ENCODE peak calls at places on chromosomes 6 and 20, in eight cellular contexts. One of them, this sample, is unnamed.

GRCh38 chr20:31842471-31843157 is 2.8 kb downstream of the FOXS1 start:
- DNase-seq in stomach: no peak
- DNase-seq in H1: no peak
- DNase-seq in sigmoid colon: peak
- DNase-seq in HepG2: no peak
- DNase-seq in spleen: no peak
- DNase-seq in GM12891: no peak
- DNase-seq in endothelial cell of umbilical vein: peak
- DNase-seq in this sample: no peak

GRCh38 chr20:19620471-19620870 is 137.6 kb upstream of the RIN2 start:
- DNase-seq in stomach: no peak
- DNase-seq in H1: no peak
- DNase-seq in sigmoid colon: no peak
- DNase-seq in HepG2: peak
- DNase-seq in spleen: no peak
- DNase-seq in GM12891: no peak
- DNase-seq in endothelial cell of umbilical vein: no peak
- DNase-seq in this sample: no peak

GRCh38 chr6:139768196-139768595 is 393.7 kb upstream of the CITED2 start:
- DNase-seq in stomach: no peak
- DNase-seq in H1: no peak
- DNase-seq in sigmoid colon: no peak
- DNase-seq in HepG2: no peak
- DNase-seq in spleen: no peak
- DNase-seq in GM12891: no peak
- DNase-seq in endothelial cell of umbilical vein: no peak
- DNase-seq in this sample: no peak

GRCh38 chr20:50540620-50541605 is 30.7 kb downstream of the PTPN1 start:
- DNase-seq in stomach: no peak
- DNase-seq in H1: no peak
- DNase-seq in sigmoid colon: no peak
- DNase-seq in HepG2: peak
- DNase-seq in spleen: no peak
- DNase-seq in GM12891: no peak
- DNase-seq in endothelial cell of umbilical vein: peak
- DNase-seq in this sample: no peak

GRCh38 chr20:48606841-48607543 is 220.8 kb downstream of the PREX1 start:
- DNase-seq in stomach: no peak
- DNase-seq in H1: no peak
- DNase-seq in sigmoid colon: peak
- DNase-seq in HepG2: no peak
- DNase-seq in spleen: no peak
- DNase-seq in GM12891: no peak
- DNase-seq in endothelial cell of umbilical vein: no peak
- DNase-seq in this sample: no peak

GRCh38 chr20:34083137-34083536 is 28.9 kb downstream of the EIF2S2 start:
- DNase-seq in stomach: peak
- DNase-seq in H1: no peak
- DNase-seq in sigmoid colon: peak
- DNase-seq in HepG2: no peak
- DNase-seq in spleen: no peak
- DNase-seq in GM12891: no peak
- DNase-seq in endothelial cell of umbilical vein: peak
- DNase-seq in this sample: no peak

GRCh38 chr6:137213813-137214212 is 5.4 kb downstream of the IFNGR1 start:
- DNase-seq in stomach: no peak
- DNase-seq in H1: no peak
- DNase-seq in sigmoid colon: no peak
- DNase-seq in HepG2: no peak
- DNase-seq in spleen: no peak
- DNase-seq in GM12891: no peak
- DNase-seq in endothelial cell of umbilical vein: peak
- DNase-seq in this sample: no peak

GRCh38 chr20:50230184-50230583 is 39.6 kb downstream of the CEBPB start:
- DNase-seq in stomach: no peak
- DNase-seq in H1: no peak
- DNase-seq in sigmoid colon: no peak
- DNase-seq in HepG2: no peak
- DNase-seq in spleen: no peak
- DNase-seq in GM12891: no peak
- DNase-seq in endothelial cell of umbilical vein: no peak
- DNase-seq in this sample: no peak

GRCh38 chr6:41426438-41426851 is 91.0 kb downstream of the NCR2 start:
- DNase-seq in stomach: peak
- DNase-seq in H1: peak
- DNase-seq in sigmoid colon: no peak
- DNase-seq in HepG2: no peak
- DNase-seq in spleen: no peak
- DNase-seq in GM12891: no peak
- DNase-seq in endothelial cell of umbilical vein: no peak
- DNase-seq in this sample: no peak

GRCh38 chr20:46987001-46987400 is 92.4 kb downstream of the EYA2 start:
- DNase-seq in stomach: no peak
- DNase-seq in H1: no peak
- DNase-seq in sigmoid colon: no peak
- DNase-seq in HepG2: no peak
- DNase-seq in spleen: peak
- DNase-seq in GM12891: no peak
- DNase-seq in endothelial cell of umbilical vein: no peak
- DNase-seq in this sample: no peak

GRCh38 chr20:16273812-16274560 is 299.3 kb downstream of the KIF16B start:
- DNase-seq in stomach: no peak
- DNase-seq in H1: no peak
- DNase-seq in sigmoid colon: no peak
- DNase-seq in HepG2: no peak
- DNase-seq in spleen: no peak
- DNase-seq in GM12891: no peak
- DNase-seq in endothelial cell of umbilical vein: no peak
- DNase-seq in this sample: no peak

GRCh38 chr6:53178837-53179432 is 30.3 kb upstream of the GCM1 start:
- DNase-seq in stomach: no peak
- DNase-seq in H1: no peak
- DNase-seq in sigmoid colon: no peak
- DNase-seq in HepG2: no peak
- DNase-seq in spleen: no peak
- DNase-seq in GM12891: no peak
- DNase-seq in endothelial cell of umbilical vein: no peak
- DNase-seq in this sample: no peak

GRCh38 chr6:53180678-53181077 is 32.0 kb upstream of the GCM1 start:
- DNase-seq in stomach: no peak
- DNase-seq in H1: no peak
- DNase-seq in sigmoid colon: no peak
- DNase-seq in HepG2: no peak
- DNase-seq in spleen: no peak
- DNase-seq in GM12891: no peak
- DNase-seq in endothelial cell of umbilical vein: no peak
- DNase-seq in this sample: no peak

GRCh38 chr6:53174996-53175395 is 26.4 kb upstream of the GCM1 start:
- DNase-seq in stomach: no peak
- DNase-seq in H1: no peak
- DNase-seq in sigmoid colon: no peak
- DNase-seq in HepG2: no peak
- DNase-seq in spleen: no peak
- DNase-seq in GM12891: no peak
- DNase-seq in endothelial cell of umbilical vein: no peak
- DNase-seq in this sample: no peak

GRCh38 chr6:53179961-53180651 is 31.5 kb upstream of the GCM1 start:
- DNase-seq in stomach: peak
- DNase-seq in H1: no peak
- DNase-seq in sigmoid colon: no peak
- DNase-seq in HepG2: no peak
- DNase-seq in spleen: peak
- DNase-seq in GM12891: no peak
- DNase-seq in endothelial cell of umbilical vein: peak
- DNase-seq in this sample: no peak
- TF ChIP-seq POLR2AphosphoS5 in stomach: no peak
- TF ChIP-seq POLR2AphosphoS5 in H1: no peak
- TF ChIP-seq POLR2AphosphoS5 in sigmoid colon: no peak
- TF ChIP-seq POLR2AphosphoS5 in HepG2: no peak
- TF ChIP-seq POLR2AphosphoS5 in spleen: peak
- TF ChIP-seq POLR2AphosphoS5 in GM12891: no peak
- TF ChIP-seq POLR2AphosphoS5 in endothelial cell of umbilical vein: no peak
- TF ChIP-seq POLR2AphosphoS5 in this sample: no peak

GRCh38 chr20:59908855-59909254 is 24.6 kb downstream of the SYCP2 start:
- DNase-seq in stomach: no peak
- DNase-seq in H1: no peak
- DNase-seq in sigmoid colon: no peak
- DNase-seq in HepG2: no peak
- DNase-seq in spleen: no peak
- DNase-seq in GM12891: no peak
- DNase-seq in endothelial cell of umbilical vein: no peak
- DNase-seq in this sample: no peak
- TF ChIP-seq POLR2AphosphoS5 in stomach: no peak
- TF ChIP-seq POLR2AphosphoS5 in H1: no peak
- TF ChIP-seq POLR2AphosphoS5 in sigmoid colon: no peak
- TF ChIP-seq POLR2AphosphoS5 in HepG2: no peak
- TF ChIP-seq POLR2AphosphoS5 in spleen: no peak
- TF ChIP-seq POLR2AphosphoS5 in GM12891: no peak
- TF ChIP-seq POLR2AphosphoS5 in endothelial cell of umbilical vein: no peak
- TF ChIP-seq POLR2AphosphoS5 in this sample: no peak

GRCh38 chr6:133160531-133160930 is 80.6 kb upstream of the EYA4 start:
- DNase-seq in stomach: no peak
- DNase-seq in H1: no peak
- DNase-seq in sigmoid colon: no peak
- DNase-seq in HepG2: no peak
- DNase-seq in spleen: no peak
- DNase-seq in GM12891: no peak
- DNase-seq in endothelial cell of umbilical vein: no peak
- DNase-seq in this sample: no peak

GRCh38 chr6:133156689-133157088 is 84.5 kb upstream of the EYA4 start:
- DNase-seq in stomach: no peak
- DNase-seq in H1: no peak
- DNase-seq in sigmoid colon: no peak
- DNase-seq in HepG2: no peak
- DNase-seq in spleen: no peak
- DNase-seq in GM12891: no peak
- DNase-seq in endothelial cell of umbilical vein: no peak
- DNase-seq in this sample: no peak

GRCh38 chr6:133165235-133165634 is 75.9 kb upstream of the EYA4 start:
- DNase-seq in stomach: no peak
- DNase-seq in H1: no peak
- DNase-seq in sigmoid colon: no peak
- DNase-seq in HepG2: no peak
- DNase-seq in spleen: no peak
- DNase-seq in GM12891: no peak
- DNase-seq in endothelial cell of umbilical vein: no peak
- DNase-seq in this sample: no peak

DNA sequence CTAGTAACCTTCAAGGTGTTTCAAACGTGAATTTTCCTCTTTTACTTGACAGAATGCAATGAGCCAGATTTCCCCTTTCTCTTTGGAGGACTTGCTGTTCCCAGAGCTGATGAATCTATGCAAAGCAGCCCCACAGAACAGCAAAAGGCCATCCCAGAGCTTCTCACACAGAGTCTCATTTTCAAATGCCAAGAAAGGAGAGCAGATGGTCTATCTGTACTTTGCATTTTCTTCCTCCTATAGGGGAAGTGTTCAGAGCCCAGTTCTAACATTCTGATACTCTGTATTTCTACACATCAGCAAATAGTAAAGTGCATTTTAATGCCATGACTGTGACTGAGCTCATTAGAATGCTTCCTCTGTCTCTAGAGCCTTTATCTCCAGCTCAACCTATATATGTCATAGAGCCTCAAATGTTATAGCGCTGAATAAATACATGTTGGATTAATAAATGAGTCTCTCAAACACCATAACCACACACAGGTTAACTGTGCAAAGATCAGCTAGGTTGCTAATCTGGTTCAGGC is 81.8 kb upstream of the EYA4 start:
- DNase-seq in stomach: no peak
- DNase-seq in H1: no peak
- DNase-seq in sigmoid colon: no peak
- DNase-seq in HepG2: no peak
- DNase-seq in spleen: no peak
- DNase-seq in GM12891: no peak
- DNase-seq in endothelial cell of umbilical vein: no peak
- DNase-seq in this sample: no peak
- TF ChIP-seq POLR2AphosphoS5 in stomach: no peak
- TF ChIP-seq POLR2AphosphoS5 in H1: no peak
- TF ChIP-seq POLR2AphosphoS5 in sigmoid colon: no peak
- TF ChIP-seq POLR2AphosphoS5 in HepG2: no peak
- TF ChIP-seq POLR2AphosphoS5 in spleen: no peak
- TF ChIP-seq POLR2AphosphoS5 in GM12891: no peak
- TF ChIP-seq POLR2AphosphoS5 in endothelial cell of umbilical vein: no peak
- TF ChIP-seq POLR2AphosphoS5 in this sample: no peak

GRCh38 chr6:168496932-168497331 is 55.9 kb downstream of the SMOC2 start:
- DNase-seq in stomach: no peak
- DNase-seq in H1: no peak
- DNase-seq in sigmoid colon: no peak
- DNase-seq in HepG2: no peak
- DNase-seq in spleen: no peak
- DNase-seq in GM12891: no peak
- DNase-seq in endothelial cell of umbilical vein: no peak
- DNase-seq in this sample: no peak

GRCh38 chr6:168497381-168497780 is 56.4 kb downstream of the SMOC2 start:
- DNase-seq in stomach: no peak
- DNase-seq in H1: no peak
- DNase-seq in sigmoid colon: no peak
- DNase-seq in HepG2: no peak
- DNase-seq in spleen: no peak
- DNase-seq in GM12891: no peak
- DNase-seq in endothelial cell of umbilical vein: no peak
- DNase-seq in this sample: no peak

GRCh38 chr6:168495133-168495532 is 54.1 kb downstream of the SMOC2 start:
- DNase-seq in stomach: no peak
- DNase-seq in H1: no peak
- DNase-seq in sigmoid colon: no peak
- DNase-seq in HepG2: no peak
- DNase-seq in spleen: no peak
- DNase-seq in GM12891: no peak
- DNase-seq in endothelial cell of umbilical vein: no peak
- DNase-seq in this sample: no peak

GRCh38 chr6:168495636-168496035 is 54.7 kb downstream of the SMOC2 start:
- DNase-seq in stomach: no peak
- DNase-seq in H1: no peak
- DNase-seq in sigmoid colon: no peak
- DNase-seq in HepG2: no peak
- DNase-seq in spleen: no peak
- DNase-seq in GM12891: no peak
- DNase-seq in endothelial cell of umbilical vein: no peak
- DNase-seq in this sample: no peak

DNA sequence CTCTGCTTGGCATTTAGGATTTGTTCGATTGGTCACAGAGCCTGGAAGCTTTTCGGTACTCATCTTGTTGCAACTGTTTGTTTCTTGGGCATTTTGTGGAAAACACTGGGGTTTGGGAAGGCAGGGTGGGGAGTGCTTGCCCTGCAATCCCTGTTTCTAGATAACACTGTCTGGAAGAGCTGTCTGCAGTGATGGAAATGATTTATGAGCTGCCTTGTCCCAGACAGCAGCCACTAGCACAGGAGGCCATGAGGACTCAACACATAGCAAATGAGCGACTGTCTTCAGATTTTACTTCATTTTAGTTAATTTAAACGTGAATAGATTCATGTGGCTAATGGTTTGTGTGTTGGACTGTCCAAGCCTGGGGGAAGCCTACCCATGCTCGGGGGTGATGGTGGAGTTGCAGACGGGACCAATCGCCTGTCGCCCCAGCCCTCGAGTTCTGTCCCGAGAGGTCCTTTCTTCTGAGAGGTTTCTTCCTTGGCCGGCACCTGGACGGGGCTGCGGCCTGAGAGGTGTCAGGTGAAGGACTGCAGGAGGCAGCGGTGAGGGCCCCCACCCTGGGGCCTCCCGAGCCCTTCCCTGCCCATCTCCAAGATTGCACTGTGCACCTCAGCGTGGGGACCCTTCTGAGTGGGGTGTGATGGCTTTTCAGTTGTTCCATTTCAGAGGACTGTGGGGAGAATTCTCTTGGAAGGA is 55.3 kb downstream of the SMOC2 start:
- DNase-seq in stomach: no peak
- DNase-seq in H1: no peak
- DNase-seq in sigmoid colon: no peak
- DNase-seq in HepG2: no peak
- DNase-seq in spleen: no peak
- DNase-seq in GM12891: no peak
- DNase-seq in endothelial cell of umbilical vein: no peak
- DNase-seq in this sample: no peak
- TF ChIP-seq POLR2AphosphoS5 in stomach: no peak
- TF ChIP-seq POLR2AphosphoS5 in H1: no peak
- TF ChIP-seq POLR2AphosphoS5 in sigmoid colon: no peak
- TF ChIP-seq POLR2AphosphoS5 in HepG2: no peak
- TF ChIP-seq POLR2AphosphoS5 in spleen: no peak
- TF ChIP-seq POLR2AphosphoS5 in GM12891: no peak
- TF ChIP-seq POLR2AphosphoS5 in endothelial cell of umbilical vein: no peak
- TF ChIP-seq POLR2AphosphoS5 in this sample: no peak

This sample was measured in GM12892.